ENCODE peak calls at places on chromosomes 13 and 19, in five cellular contexts. One of them, this sample, is unnamed.

GRCh38 chr19:16087940-16088339 is 11.6 kb downstream of the TPM4 start:
- DNase-seq in ovary: no peak
- DNase-seq in AG04450: no peak
- DNase-seq in upper lobe of right lung: no peak
- DNase-seq in GM06990: no peak
- DNase-seq in this sample: no peak

GRCh38 chr13:110390572-110390971 is 83.5 kb downstream of the COL4A2 start:
- DNase-seq in ovary: no peak
- DNase-seq in AG04450: no peak
- DNase-seq in upper lobe of right lung: no peak
- DNase-seq in GM06990: no peak
- DNase-seq in this sample: no peak

GRCh38 chr19:43997631-43998290 is 5.0 kb upstream of the ZNF230 start:
- DNase-seq in ovary: no peak
- DNase-seq in AG04450: no peak
- DNase-seq in upper lobe of right lung: no peak
- DNase-seq in GM06990: no peak
- DNase-seq in this sample: no peak

GRCh38 chr19:12202250-12202649 is 39.4 kb downstream of the ZNF136 start:
- DNase-seq in ovary: no peak
- DNase-seq in AG04450: no peak
- DNase-seq in upper lobe of right lung: peak
- DNase-seq in GM06990: no peak
- DNase-seq in this sample: no peak

GRCh38 chr19:3517638-3518037 is 11.5 kb downstream of the FZR1 start:
- DNase-seq in ovary: no peak
- DNase-seq in AG04450: no peak
- DNase-seq in upper lobe of right lung: no peak
- DNase-seq in GM06990: no peak
- DNase-seq in this sample: no peak

GRCh38 chr19:5953680-5954213 is 24.2 kb downstream of the RANBP3 start:
- DNase-seq in ovary: no peak
- DNase-seq in AG04450: no peak
- DNase-seq in upper lobe of right lung: no peak
- DNase-seq in GM06990: no peak
- DNase-seq in this sample: no peak

GRCh38 chr19:5103061-5103701 is 134.3 kb downstream of the KDM4B start:
- DNase-seq in ovary: no peak
- DNase-seq in AG04450: no peak
- DNase-seq in upper lobe of right lung: no peak
- DNase-seq in GM06990: no peak
- DNase-seq in this sample: no peak

GRCh38 chr19:18322318-18322758 is 538 bp downstream of the LSM4 start:
- DNase-seq in ovary: peak
- DNase-seq in AG04450: no peak
- DNase-seq in upper lobe of right lung: no peak
- DNase-seq in GM06990: no peak
- DNase-seq in this sample: no peak

GRCh38 chr13:31199849-31200635 is at the start of gene B3GLCT:
- DNase-seq in ovary: peak
- DNase-seq in AG04450: peak
- DNase-seq in upper lobe of right lung: peak
- DNase-seq in GM06990: peak
- DNase-seq in this sample: peak

GRCh38 chr13:84366484-84366883 is 484.2 kb upstream of the SLITRK1 start:
- DNase-seq in ovary: no peak
- DNase-seq in AG04450: no peak
- DNase-seq in upper lobe of right lung: no peak
- DNase-seq in GM06990: no peak
- DNase-seq in this sample: no peak

GRCh38 chr19:16496613-16496983 is 404 bp downstream of the C19orf44 start:
- DNase-seq in ovary: peak
- DNase-seq in AG04450: no peak
- DNase-seq in upper lobe of right lung: peak
- DNase-seq in GM06990: no peak
- DNase-seq in this sample: no peak

GRCh38 chr19:575527-576506 is 3.4 kb downstream of the BSG start:
- DNase-seq in ovary: peak
- DNase-seq in AG04450: no peak
- DNase-seq in upper lobe of right lung: no peak
- DNase-seq in GM06990: no peak
- DNase-seq in this sample: no peak

GRCh38 chr19:4388171-4389063 is 11.9 kb downstream of the SH3GL1 start:
- DNase-seq in ovary: no peak
- DNase-seq in AG04450: no peak
- DNase-seq in upper lobe of right lung: no peak
- DNase-seq in GM06990: no peak
- DNase-seq in this sample: no peak

GRCh38 chr13:43126420-43126819 is 103.0 kb downstream of the DNAJC15 start:
- DNase-seq in ovary: no peak
- DNase-seq in AG04450: no peak
- DNase-seq in upper lobe of right lung: no peak
- DNase-seq in GM06990: no peak
- DNase-seq in this sample: no peak

GRCh38 chr19:10876459-10877240 is 5.3 kb downstream of the CARM1 start:
- DNase-seq in ovary: no peak
- DNase-seq in AG04450: no peak
- DNase-seq in upper lobe of right lung: no peak
- DNase-seq in GM06990: peak
- DNase-seq in this sample: peak

GRCh38 chr13:90968510-90968909 is 379.0 kb upstream of the MIR17HG start:
- DNase-seq in ovary: no peak
- DNase-seq in AG04450: no peak
- DNase-seq in upper lobe of right lung: no peak
- DNase-seq in GM06990: no peak
- DNase-seq in this sample: no peak

GRCh38 chr13:102852556-102852955 is 6.7 kb downstream of the ERCC5 start:
- DNase-seq in ovary: no peak
- DNase-seq in AG04450: no peak
- DNase-seq in upper lobe of right lung: no peak
- DNase-seq in GM06990: no peak
- DNase-seq in this sample: no peak

GRCh38 chr19:39316627-39317321 is 3.9 kb downstream of the LRFN1 start:
- DNase-seq in ovary: no peak
- DNase-seq in AG04450: no peak
- DNase-seq in upper lobe of right lung: no peak
- DNase-seq in GM06990: no peak
- DNase-seq in this sample: no peak

GRCh38 chr19:19405919-19406877 is 723 bp downstream of the GATAD2A start:
- DNase-seq in ovary: peak
- DNase-seq in AG04450: no peak
- DNase-seq in upper lobe of right lung: peak
- DNase-seq in GM06990: peak
- DNase-seq in this sample: no peak

GRCh38 chr13:36530050-36530789 is 97.9 kb downstream of the CCNA1 start:
- DNase-seq in ovary: no peak
- DNase-seq in AG04450: no peak
- DNase-seq in upper lobe of right lung: peak
- DNase-seq in GM06990: no peak
- DNase-seq in this sample: no peak

GRCh38 chr13:75512253-75512652 is 25.4 kb downstream of the COMMD6 start:
- DNase-seq in ovary: no peak
- DNase-seq in AG04450: no peak
- DNase-seq in upper lobe of right lung: no peak
- DNase-seq in GM06990: peak
- DNase-seq in this sample: peak

GRCh38 chr13:25971499-25972145 is 80.2 kb downstream of the SHISA2 start:
- DNase-seq in ovary: no peak
- DNase-seq in AG04450: no peak
- DNase-seq in upper lobe of right lung: no peak
- DNase-seq in GM06990: no peak
- DNase-seq in this sample: no peak

DNA sequence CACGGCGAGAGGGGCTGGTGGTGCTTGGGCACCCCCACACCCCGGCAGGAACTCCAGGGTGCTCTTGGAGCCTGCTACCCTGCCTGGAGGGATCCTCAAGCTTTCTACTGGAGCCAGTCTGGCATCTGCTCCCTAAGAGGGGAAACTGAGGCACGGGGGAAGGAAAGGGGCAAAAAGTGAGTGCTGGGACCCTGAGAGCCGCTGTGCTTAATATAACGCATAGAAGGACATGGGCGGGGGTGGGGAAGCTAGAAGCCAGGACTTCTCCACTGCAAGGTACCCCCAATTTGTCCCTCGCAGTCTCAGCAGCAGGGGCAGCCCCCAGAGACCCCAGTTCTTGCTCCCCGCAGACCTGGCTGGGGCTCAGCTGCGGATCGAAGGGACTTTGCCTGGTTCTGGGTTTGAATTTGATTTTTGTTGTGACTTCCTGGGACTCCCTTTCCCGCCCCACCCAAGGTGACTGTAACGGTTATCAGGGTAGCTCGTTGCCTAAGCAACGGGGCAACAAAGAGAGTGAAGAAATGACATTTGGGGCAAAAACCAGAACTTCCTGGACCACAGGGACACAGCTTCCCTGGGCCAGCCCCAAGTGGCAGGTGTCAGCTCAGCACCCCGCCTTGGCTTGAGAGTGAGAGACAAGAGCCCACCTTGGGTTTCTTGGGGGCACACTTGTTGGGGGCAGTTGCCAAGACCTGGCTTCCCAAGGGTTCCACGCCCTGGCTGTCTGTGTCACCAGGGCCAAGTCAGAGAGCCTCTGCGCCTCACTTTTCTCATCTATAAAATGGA is 638 bp downstream of the ADGRE5 start:
- DNase-seq in ovary: peak
- DNase-seq in AG04450: no peak
- DNase-seq in upper lobe of right lung: no peak
- DNase-seq in GM06990: peak
- DNase-seq in this sample: no peak
- TF ChIP-seq CTCF in ovary: no peak
- TF ChIP-seq CTCF in AG04450: no peak
- TF ChIP-seq CTCF in upper lobe of right lung: no peak
- TF ChIP-seq CTCF in GM06990: peak
- TF ChIP-seq CTCF in this sample: peak

GRCh38 chr13:20721058-20721453 is 17.6 kb downstream of the IL17D start:
- DNase-seq in ovary: no peak
- DNase-seq in AG04450: no peak
- DNase-seq in upper lobe of right lung: no peak
- DNase-seq in GM06990: no peak
- DNase-seq in this sample: no peak

GRCh38 chr13:20719783-20720182 is 16.3 kb downstream of the IL17D start:
- DNase-seq in ovary: no peak
- DNase-seq in AG04450: no peak
- DNase-seq in upper lobe of right lung: no peak
- DNase-seq in GM06990: no peak
- DNase-seq in this sample: no peak

GRCh38 chr13:20718958-20719566 is 15.6 kb downstream of the IL17D start:
- DNase-seq in ovary: no peak
- DNase-seq in AG04450: no peak
- DNase-seq in upper lobe of right lung: no peak
- DNase-seq in GM06990: no peak
- DNase-seq in this sample: no peak

GRCh38 chr13:20720499-20720898 is 17.0 kb downstream of the IL17D start:
- DNase-seq in ovary: no peak
- DNase-seq in AG04450: no peak
- DNase-seq in upper lobe of right lung: no peak
- DNase-seq in GM06990: no peak
- DNase-seq in this sample: no peak

DNA sequence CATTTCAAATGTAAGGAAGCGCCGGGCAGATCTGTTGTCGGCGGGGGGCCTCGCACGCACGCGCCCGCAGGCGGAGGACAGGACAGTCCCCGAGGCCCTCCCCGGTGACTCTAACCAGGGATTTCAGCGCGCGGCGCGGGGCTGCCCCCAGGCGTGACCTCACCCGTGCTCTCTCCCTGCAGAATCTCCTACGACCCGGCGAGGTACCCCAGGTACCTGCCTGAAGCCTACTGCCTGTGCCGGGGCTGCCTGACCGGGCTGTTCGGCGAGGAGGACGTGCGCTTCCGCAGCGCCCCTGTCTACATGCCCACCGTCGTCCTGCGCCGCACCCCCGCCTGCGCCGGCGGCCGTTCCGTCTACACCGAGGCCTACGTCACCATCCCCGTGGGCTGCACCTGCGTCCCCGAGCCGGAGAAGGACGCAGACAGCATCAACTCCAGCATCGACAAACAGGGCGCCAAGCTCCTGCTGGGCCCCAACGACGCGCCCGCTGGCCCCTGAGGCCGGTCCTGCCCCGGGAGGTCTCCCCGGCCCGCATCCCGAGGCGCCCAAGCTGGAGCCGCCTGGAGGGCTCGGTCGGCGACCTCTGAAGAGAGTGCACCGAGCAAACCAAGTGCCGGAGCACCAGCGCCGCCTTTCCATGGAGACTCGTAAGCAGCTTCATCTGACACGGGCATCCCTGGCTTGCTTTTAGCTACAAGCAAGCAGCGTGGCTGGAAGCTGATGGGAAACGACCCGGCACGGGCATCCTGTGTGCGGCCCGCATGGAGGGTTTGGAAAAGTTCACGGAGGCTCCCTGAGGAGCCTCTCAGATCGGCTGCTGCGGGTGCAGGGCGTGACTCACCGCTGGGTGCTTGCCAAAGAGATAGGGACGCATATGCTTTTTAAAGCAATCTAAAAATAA is 18.2 kb downstream of the IL17D start:
- DNase-seq in ovary: peak
- DNase-seq in AG04450: peak
- DNase-seq in upper lobe of right lung: peak
- DNase-seq in GM06990: no peak
- DNase-seq in this sample: no peak
- H3K4me3 ChIP-seq in ovary: peak
- H3K4me3 ChIP-seq in AG04450: peak
- H3K4me3 ChIP-seq in upper lobe of right lung: peak
- H3K4me3 ChIP-seq in GM06990: peak
- H3K4me3 ChIP-seq in this sample: no peak

DNA sequence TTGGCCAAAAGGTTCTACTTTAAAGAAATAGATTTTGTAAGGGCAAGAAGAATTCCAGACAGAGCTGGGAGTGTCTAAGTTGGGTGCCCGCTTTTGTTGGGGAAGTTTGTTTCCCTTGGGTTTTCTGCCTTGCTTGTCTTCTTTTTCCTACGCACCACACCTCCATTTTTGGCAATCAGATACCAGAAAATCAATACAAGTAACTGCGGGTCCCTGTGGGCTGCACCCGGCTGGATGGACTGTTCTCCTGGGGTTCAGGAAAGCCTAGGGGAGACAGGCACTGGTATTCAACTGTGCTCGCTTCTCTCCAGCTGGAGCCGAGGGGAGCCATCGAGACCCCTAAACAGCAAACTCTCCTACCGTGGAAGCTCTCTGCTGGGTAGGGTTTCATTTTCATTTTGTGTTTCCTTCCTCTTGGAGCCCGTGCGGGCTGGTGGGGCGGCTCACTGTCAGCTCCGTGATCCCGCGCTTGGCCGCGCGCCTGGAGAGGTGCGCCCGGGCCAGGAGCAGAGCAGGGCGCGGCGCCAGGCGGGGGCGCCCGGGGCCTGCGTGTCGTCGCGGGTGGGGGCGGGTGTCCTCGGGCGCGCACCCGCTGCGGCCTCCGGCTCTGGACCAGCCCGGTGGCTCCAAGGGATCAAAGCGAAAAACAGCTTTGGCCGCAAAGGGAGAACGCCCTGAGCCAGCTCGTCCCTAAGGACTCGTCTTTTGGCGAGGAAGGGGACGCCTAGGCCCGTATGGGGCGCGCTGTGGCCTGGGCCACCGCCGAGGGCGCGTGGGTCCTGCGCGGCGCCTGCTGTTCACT is 347.2 kb downstream of the ZNF536 start:
- DNase-seq in ovary: peak
- DNase-seq in AG04450: no peak
- DNase-seq in upper lobe of right lung: peak
- DNase-seq in GM06990: no peak
- DNase-seq in this sample: no peak
- TF ChIP-seq CTCF in ovary: no peak
- TF ChIP-seq CTCF in AG04450: no peak
- TF ChIP-seq CTCF in upper lobe of right lung: no peak
- TF ChIP-seq CTCF in GM06990: no peak
- TF ChIP-seq CTCF in this sample: no peak

GRCh38 chr13:51666839-51667238 is 82.6 kb downstream of the WDFY2 start:
- DNase-seq in ovary: no peak
- DNase-seq in AG04450: no peak
- DNase-seq in upper lobe of right lung: no peak
- DNase-seq in GM06990: no peak
- DNase-seq in this sample: no peak
- H3K4me3 ChIP-seq in ovary: no peak
- H3K4me3 ChIP-seq in AG04450: no peak
- H3K4me3 ChIP-seq in upper lobe of right lung: no peak
- H3K4me3 ChIP-seq in GM06990: no peak
- H3K4me3 ChIP-seq in this sample: no peak